ENCODE peak calls at places on chromosomes 7 and 10, in nine cellular contexts. Z, I, V, W, D, K, O, S and E are unnamed samples. For H3K36me3, the result is how much of the 10 kb centered on the place peaks cover.

GRCh38 chr10:34721201-34721840 is 93.8 kb downstream of the PARD3 start:
- DNase-seq in Z (no peak), W (no peak), D (no peak), S (no peak), O (no peak), I (no peak), K (no peak), V (no peak), E (no peak)

GRCh38 chr7:19117081-19117869 is at the start of gene TWIST1:
- DNase-seq in S (peak), W (peak), I (peak), Z (no peak), V (peak), O (no peak), D (peak), K (peak), E (peak)

GRCh38 chr10:103395754-103396066 is 565 bp downstream of the ATP5MK start:
- DNase-seq in Z (no peak), V (no peak), S (no peak), I (no peak), K (no peak), D (no peak), O (no peak), W (no peak), E (no peak)

GRCh38 chr7:81190997-81191747 is 272.3 kb upstream of the SEMA3C start:
- DNase-seq in Z (no peak), I (no peak), O (no peak), W (no peak), D (no peak), S (no peak), V (no peak), K (peak), E (no peak)

GRCh38 chr10:53886325-53887300 is 914.4 kb downstream of the PCDH15 start:
- DNase-seq in K (no peak), O (no peak), W (no peak), Z (no peak), D (no peak), V (no peak), S (no peak), I (no peak), E (peak)

GRCh38 chr7:78587443-78588044 is 789.0 kb downstream of the PHTF2 start:
- DNase-seq in V (no peak), Z (no peak), I (no peak), S (no peak), D (no peak), W (peak), O (no peak), K (no peak), E (no peak)

GRCh38 chr10:124744688-124745055 is 494 bp upstream of the FAM53B start:
- DNase-seq in K (no peak), V (no peak), I (no peak), Z (no peak), S (no peak), O (no peak), D (no peak), W (no peak), E (no peak)

GRCh38 chr7:70694357-70694908 is 437.5 kb upstream of the GALNT17 start:
- DNase-seq in K (no peak), Z (peak), D (peak), W (peak), S (peak), V (peak), O (peak), I (peak), E (peak)

GRCh38 chr10:109845308-109845707 is 78.0 kb downstream of the XPNPEP1 start:
- DNase-seq in V (no peak), S (no peak), W (no peak), Z (no peak), I (no peak), O (no peak), K (no peak), D (no peak), E (no peak)

GRCh38 chr7:2205036-2205780 is 27.5 kb downstream of the MAD1L1 start:
- DNase-seq in O (no peak), I (no peak), V (no peak), Z (no peak), D (peak), K (no peak), S (peak), W (no peak), E (no peak)

GRCh38 chr10:68752711-68753110 is 31.7 kb downstream of the CCAR1 start:
- DNase-seq in V (no peak), I (no peak), Z (no peak), S (no peak), D (no peak), K (no peak), O (no peak), W (no peak), E (no peak)

GRCh38 chr10:84921701-84922100 is 593.3 kb downstream of the CCSER2 start:
- DNase-seq in Z (no peak), D (no peak), V (no peak), S (no peak), O (no peak), K (no peak), W (no peak), I (no peak), E (no peak)

GRCh38 chr10:71968553-71969474 is 4.6 kb downstream of the CHST3 start:
- DNase-seq in D (no peak), K (no peak), W (no peak), S (no peak), Z (no peak), O (no peak), V (no peak), I (no peak), E (no peak)

GRCh38 chr7:155557778-155558177 is 11.4 kb upstream of the CNPY1 start:
- DNase-seq in O (no peak), S (no peak), Z (peak), W (no peak), D (peak), V (no peak), I (no peak), K (no peak), E (no peak)

GRCh38 chr10:1475095-1475583 is 262.2 kb downstream of the ADARB2 start:
- DNase-seq in O (no peak), D (no peak), S (no peak), K (no peak), W (no peak), Z (no peak), V (no peak), I (no peak), E (no peak)

GRCh38 chr7:55246181-55246580 is 119.0 kb upstream of the LANCL2 start:
- DNase-seq in O (no peak), Z (no peak), D (no peak), I (no peak), V (no peak), S (no peak), W (no peak), K (no peak), E (peak)

GRCh38 chr7:151800861-151801260 is 76.1 kb downstream of the PRKAG2 start:
- DNase-seq in V (no peak), O (no peak), W (no peak), I (no peak), Z (peak), D (peak), K (no peak), S (no peak), E (no peak)

GRCh38 chr10:23158370-23158769 is 33.7 kb upstream of the PTF1A start:
- DNase-seq in Z (no peak), I (no peak), S (peak), W (peak), K (no peak), V (no peak), O (peak), D (no peak), E (peak)

GRCh38 chr10:44926771-44927751 is 15.9 kb downstream of the TMEM72 start:
- DNase-seq in V (no peak), I (no peak), S (no peak), O (no peak), D (peak), W (no peak), Z (no peak), K (no peak), E (no peak)

GRCh38 chr7:103729026-103729425 is 260.4 kb downstream of the RELN start:
- DNase-seq in D (no peak), S (no peak), W (no peak), K (peak), O (no peak), V (no peak), I (no peak), Z (no peak), E (no peak)

GRCh38 chr10:102148275-102148674 is 3.9 kb upstream of the NOLC1 start:
- DNase-seq in W (no peak), K (no peak), D (no peak), Z (no peak), S (no peak), O (no peak), I (no peak), V (no peak), E (no peak)
- H3K36me3 ChIP-seq in W (half or more), K (under half), D (under half), Z (half or more), S (under half), O (under half), I (half or more), V (half or more), E (under half)

DNA sequence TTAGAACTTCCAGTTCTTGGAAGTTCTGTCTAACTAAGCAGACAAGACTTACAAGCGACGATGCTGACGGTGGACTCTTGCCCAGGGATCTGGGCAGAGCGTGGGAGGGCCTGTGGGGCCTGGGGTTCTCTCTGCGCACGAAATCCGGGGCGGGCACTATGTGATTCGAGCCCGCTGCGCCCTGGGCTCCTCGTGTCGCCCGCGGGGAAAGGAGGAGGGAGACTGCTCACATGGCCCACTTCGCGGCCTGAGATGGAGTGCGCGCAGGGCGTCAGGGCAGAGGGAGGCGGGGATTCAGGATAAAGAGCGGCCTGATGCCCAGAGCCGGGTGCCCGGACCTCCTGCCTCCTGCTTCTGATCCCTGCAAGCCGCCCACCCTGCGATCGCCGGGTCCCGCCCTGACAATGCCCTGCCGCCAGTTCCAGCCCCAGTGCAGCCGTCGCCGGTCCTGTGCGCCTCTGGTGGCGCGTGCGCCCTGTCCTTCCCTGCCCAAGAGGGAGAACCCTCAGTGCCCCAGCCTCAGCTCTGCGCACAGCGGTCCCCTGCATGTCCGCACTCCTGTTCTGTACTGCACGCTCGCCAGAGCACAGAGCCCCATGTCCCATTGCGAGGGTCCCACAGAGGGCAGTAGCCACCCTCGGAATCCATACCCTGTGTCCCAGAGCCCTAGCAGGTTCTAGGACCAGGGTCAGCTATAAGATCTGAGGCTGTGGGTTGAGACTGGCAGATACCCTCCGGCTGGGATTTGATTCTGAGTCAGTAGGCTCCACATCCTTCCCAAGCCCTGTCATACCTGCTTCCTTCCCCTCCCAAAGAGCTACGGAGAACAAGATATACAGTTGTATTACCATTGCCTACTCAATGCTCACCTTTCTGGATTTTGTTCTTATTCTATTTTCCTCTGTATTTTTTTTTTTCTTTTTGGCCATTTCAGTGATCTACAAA is 99.4 kb upstream of the TMEM106B start:
- DNase-seq in W (peak), O (no peak), K (no peak), I (no peak), D (peak), Z (peak), V (no peak), S (peak), E (no peak)
- TF ChIP-seq CTCF in W (peak), O (no peak), K (peak), I (no peak), D (no peak), Z (no peak), V (no peak), S (no peak), E (no peak)

DNA sequence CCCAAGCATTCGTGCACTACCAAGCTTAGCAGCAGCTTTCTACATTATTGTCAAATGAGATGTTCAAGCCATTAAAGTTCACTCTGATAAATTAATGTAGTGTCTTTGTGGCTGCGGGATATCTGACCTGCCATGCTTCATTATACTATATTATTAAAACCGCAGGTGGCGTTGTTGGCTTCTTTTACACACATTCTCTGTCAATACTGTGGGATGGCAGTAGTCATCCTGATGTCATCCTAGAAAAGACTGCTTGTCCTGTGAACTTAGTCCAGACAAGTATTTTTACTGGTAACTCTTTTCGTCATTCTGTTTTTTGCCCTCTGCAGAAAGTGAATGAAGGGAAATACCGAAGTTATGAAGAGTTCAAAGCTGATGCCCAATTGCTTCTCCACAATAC is 103.9 kb downstream of the ZMYND11 start:
- DNase-seq in Z (no peak), S (no peak), K (peak), O (no peak), D (no peak), V (no peak), W (no peak), I (no peak), E (no peak)
- H3K36me3 ChIP-seq in Z (half or more), S (under half), K (under half), O (under half), D (under half), V (half or more), W (under half), I (half or more), E (under half)

GRCh38 chr10:78851652-78852051 is 217.1 kb upstream of the ZMIZ1 start:
- DNase-seq in O (no peak), Z (no peak), S (no peak), D (no peak), I (no peak), W (no peak), K (no peak), V (no peak), E (no peak)

GRCh38 chr10:78852447-78852846 is 216.3 kb upstream of the ZMIZ1 start:
- DNase-seq in V (no peak), I (no peak), O (no peak), W (no peak), K (no peak), D (no peak), Z (no peak), S (no peak), E (no peak)

GRCh38 chr10:78853864-78854263 is 214.9 kb upstream of the ZMIZ1 start:
- DNase-seq in W (no peak), O (no peak), V (no peak), Z (no peak), D (no peak), S (no peak), K (no peak), I (no peak), E (no peak)

GRCh38 chr10:78850611-78851010 is 218.2 kb upstream of the ZMIZ1 start:
- DNase-seq in I (no peak), Z (no peak), W (no peak), K (no peak), D (no peak), S (no peak), O (no peak), V (no peak), E (no peak)

GRCh38 chr10:78852856-78853255 is 215.9 kb upstream of the ZMIZ1 start:
- DNase-seq in V (no peak), I (no peak), K (no peak), Z (no peak), S (no peak), W (peak), D (no peak), O (peak), E (peak)
- TF ChIP-seq CTCF in V (peak), I (peak), K (peak), Z (peak), S (no peak), W (peak), D (peak), O (peak), E (peak)

DNA sequence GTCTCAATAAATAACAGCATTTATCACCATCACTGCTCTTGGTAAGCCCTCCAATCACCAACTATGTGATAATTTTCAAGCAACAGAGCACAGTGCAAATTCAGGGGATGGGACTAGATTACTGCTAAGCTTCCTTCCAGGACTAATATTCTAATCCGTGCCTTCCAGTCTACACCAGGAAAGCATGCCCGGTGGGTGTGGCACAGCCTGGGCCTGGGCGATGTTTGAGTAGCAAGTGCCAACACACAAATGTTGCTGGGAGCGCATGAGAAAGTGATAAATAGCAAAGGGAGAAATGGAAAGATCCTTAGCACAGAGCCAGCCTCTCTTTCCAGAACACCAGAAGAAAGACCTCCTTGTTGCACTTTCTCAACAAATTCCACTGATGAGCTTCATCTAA is 13.5 kb upstream of the TM9SF3 start:
- DNase-seq in S (no peak), K (no peak), V (no peak), D (no peak), I (no peak), Z (no peak), O (no peak), W (no peak), E (peak)
- H3K36me3 ChIP-seq in S (under half), K (under half), V (half or more), D (under half), I (under half), Z (under half), O (under half), W (under half), E (under half)

GRCh38 chr10:7819126-7819470 is 793 bp downstream of the TAF3 start:
- DNase-seq in I (peak), V (no peak), S (no peak), K (no peak), Z (peak), D (peak), W (peak), O (peak), E (peak)
- TF ChIP-seq CTCF in I (peak), V (peak), S (no peak), K (peak), Z (peak), D (peak), W (peak), O (peak), E (no peak)

DNA sequence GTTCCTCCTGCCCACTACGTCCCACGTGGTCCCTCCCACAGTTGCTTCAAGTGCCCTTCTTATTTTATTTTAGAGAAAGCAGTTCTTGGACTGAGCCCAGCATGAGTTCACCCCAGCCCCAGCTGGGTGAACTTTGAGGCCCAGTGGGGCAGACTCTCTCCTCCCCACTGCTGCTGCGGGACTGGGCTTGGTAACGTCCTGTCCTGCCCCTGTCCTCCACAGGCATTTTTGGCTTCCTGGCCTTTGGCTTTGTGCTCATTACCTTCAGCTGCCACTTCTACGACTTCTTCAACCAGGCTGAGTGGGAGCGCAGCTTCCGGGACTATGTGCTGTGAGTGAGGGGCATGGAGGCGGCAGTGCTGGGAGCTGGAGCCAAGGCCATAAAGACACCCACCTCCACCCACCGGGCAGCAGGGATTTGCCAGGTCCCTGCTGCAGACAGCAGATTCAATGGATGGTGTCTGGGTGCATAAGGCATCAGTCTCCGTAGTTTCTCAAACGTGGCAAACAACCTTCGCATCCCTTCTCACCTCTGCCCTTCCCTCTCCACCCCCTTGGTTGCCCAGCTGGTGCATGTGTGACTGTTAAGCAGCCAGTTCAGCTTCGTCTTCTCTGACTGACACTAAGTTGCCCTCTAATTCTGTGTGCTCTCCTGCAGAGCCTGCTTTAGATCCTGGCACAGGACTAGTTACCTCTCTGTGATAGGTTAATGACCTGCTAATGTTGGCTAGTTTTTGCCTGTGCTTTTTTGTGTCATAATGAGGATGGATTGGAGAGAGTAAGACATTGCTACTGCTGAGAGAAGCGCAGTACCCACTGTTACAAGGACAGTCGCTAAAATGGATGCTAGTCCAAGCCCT is 15.5 kb upstream of the AHCYL2 start:
- DNase-seq in K (no peak), D (no peak), O (no peak), I (no peak), V (no peak), W (no peak), Z (no peak), S (peak), E (no peak)
- H3K36me3 ChIP-seq in K (under half), D (under half), O (under half), I (under half), V (under half), W (under half), Z (under half), S (under half), E (under half)

GRCh38 chr10:33290286-33291052 is 44.0 kb downstream of the NRP1 start:
- DNase-seq in O (no peak), S (no peak), D (no peak), V (no peak), I (no peak), Z (no peak), K (no peak), W (no peak), E (no peak)
- TF ChIP-seq CTCF in O (no peak), S (no peak), D (no peak), V (peak), I (peak), Z (no peak), K (peak), W (no peak), E (no peak)